ENCODE peak calls at places on chromosomes 4 and X, in four cellular contexts. One of them, this sample, is unnamed.

GRCh38 chrX:65635371-65635770 is 32.1 kb upstream of the MSN start:
- DNase-seq in activated CD8-positive, alpha-beta memory T cell treated with anti-CD3 and anti-CD28 coated beads for 4 hours: no peak
- DNase-seq in A549: no peak
- DNase-seq in SW480: no peak
- DNase-seq in this sample: no peak

GRCh38 chr4:10279261-10279660 is 162.7 kb upstream of the WDR1 start:
- DNase-seq in activated CD8-positive, alpha-beta memory T cell treated with anti-CD3 and anti-CD28 coated beads for 4 hours: no peak
- DNase-seq in A549: no peak
- DNase-seq in SW480: no peak
- DNase-seq in this sample: no peak

GRCh38 chr4:89837385-89837995 is 529 bp upstream of the SNCA start:
- DNase-seq in activated CD8-positive, alpha-beta memory T cell treated with anti-CD3 and anti-CD28 coated beads for 4 hours: no peak
- DNase-seq in A549: peak
- DNase-seq in SW480: no peak
- DNase-seq in this sample: no peak

GRCh38 chr4:52961666-52962412 is 99.7 kb downstream of the RASL11B start:
- DNase-seq in activated CD8-positive, alpha-beta memory T cell treated with anti-CD3 and anti-CD28 coated beads for 4 hours: no peak
- DNase-seq in A549: no peak
- DNase-seq in SW480: no peak
- DNase-seq in this sample: no peak

GRCh38 chrX:23394421-23394820 is 59.8 kb downstream of the PTCHD1 start:
- DNase-seq in activated CD8-positive, alpha-beta memory T cell treated with anti-CD3 and anti-CD28 coated beads for 4 hours: no peak
- DNase-seq in A549: no peak
- DNase-seq in SW480: no peak
- DNase-seq in this sample: no peak

GRCh38 chr4:33940281-33940680 is 2304.0 kb downstream of the ARAP2 start:
- DNase-seq in activated CD8-positive, alpha-beta memory T cell treated with anti-CD3 and anti-CD28 coated beads for 4 hours: no peak
- DNase-seq in A549: no peak
- DNase-seq in SW480: no peak
- DNase-seq in this sample: no peak

GRCh38 chrX:132153166-132153565 is 25.3 kb upstream of the FRMD7 start:
- DNase-seq in activated CD8-positive, alpha-beta memory T cell treated with anti-CD3 and anti-CD28 coated beads for 4 hours: no peak
- DNase-seq in A549: no peak
- DNase-seq in SW480: no peak
- DNase-seq in this sample: no peak

GRCh38 chr4:65839288-65839919 is 169.1 kb upstream of the EPHA5 start:
- DNase-seq in activated CD8-positive, alpha-beta memory T cell treated with anti-CD3 and anti-CD28 coated beads for 4 hours: no peak
- DNase-seq in A549: no peak
- DNase-seq in SW480: no peak
- DNase-seq in this sample: no peak

GRCh38 chrX:1401611-1402430 is 9.9 kb upstream of the SLC25A6 start:
- DNase-seq in activated CD8-positive, alpha-beta memory T cell treated with anti-CD3 and anti-CD28 coated beads for 4 hours: no peak
- DNase-seq in A549: no peak
- DNase-seq in SW480: no peak
- DNase-seq in this sample: no peak

GRCh38 chrX:71872542-71873458 is 37.8 kb upstream of the NHSL2 start:
- DNase-seq in activated CD8-positive, alpha-beta memory T cell treated with anti-CD3 and anti-CD28 coated beads for 4 hours: no peak
- DNase-seq in A549: no peak
- DNase-seq in SW480: no peak
- DNase-seq in this sample: no peak

GRCh38 chr4:126807132-126807531 is 825.6 kb upstream of the INTU start:
- DNase-seq in activated CD8-positive, alpha-beta memory T cell treated with anti-CD3 and anti-CD28 coated beads for 4 hours: no peak
- DNase-seq in A549: no peak
- DNase-seq in SW480: no peak
- DNase-seq in this sample: peak

GRCh38 chr4:56149601-56150000 is 200.9 kb downstream of the CEP135 start:
- DNase-seq in activated CD8-positive, alpha-beta memory T cell treated with anti-CD3 and anti-CD28 coated beads for 4 hours: no peak
- DNase-seq in A549: no peak
- DNase-seq in SW480: no peak
- DNase-seq in this sample: no peak

GRCh38 chrX:101287402-101287801 is 3.7 kb downstream of the TAF7L start:
- DNase-seq in activated CD8-positive, alpha-beta memory T cell treated with anti-CD3 and anti-CD28 coated beads for 4 hours: no peak
- DNase-seq in A549: peak
- DNase-seq in SW480: peak
- DNase-seq in this sample: peak

GRCh38 chrX:127128282-127128681 is 308.8 kb downstream of the PRR32 start:
- DNase-seq in activated CD8-positive, alpha-beta memory T cell treated with anti-CD3 and anti-CD28 coated beads for 4 hours: no peak
- DNase-seq in A549: no peak
- DNase-seq in SW480: no peak
- DNase-seq in this sample: no peak

GRCh38 chr4:152850377-152850776 is 70.6 kb downstream of the ARFIP1 start:
- DNase-seq in activated CD8-positive, alpha-beta memory T cell treated with anti-CD3 and anti-CD28 coated beads for 4 hours: peak
- DNase-seq in A549: no peak
- DNase-seq in SW480: no peak
- DNase-seq in this sample: no peak

GRCh38 chr4:147981305-147981704 is 249.4 kb downstream of the ARHGAP10 start:
- DNase-seq in activated CD8-positive, alpha-beta memory T cell treated with anti-CD3 and anti-CD28 coated beads for 4 hours: no peak
- DNase-seq in A549: no peak
- DNase-seq in SW480: no peak
- DNase-seq in this sample: peak

GRCh38 chr4:88600129-88600849 is 8.0 kb downstream of the HERC3 start:
- DNase-seq in activated CD8-positive, alpha-beta memory T cell treated with anti-CD3 and anti-CD28 coated beads for 4 hours: no peak
- DNase-seq in A549: no peak
- DNase-seq in SW480: no peak
- DNase-seq in this sample: peak

This sample was measured in foreskin melanocyte.